ENCODE peak calls at places on chromosomes 16 and 17, in four cellular contexts. N, I, A and V are unnamed samples.

GRCh38 chr17:37187262-37187661 is 188.5 kb upstream of the C17orf78 start:
- DNase-seq in N (no peak), I (no peak), A (peak; percentile 22), V (no peak)

GRCh38 chr17:35895602-35896001 is 15.4 kb upstream of the CCL5 start:
- DNase-seq in N (no peak), I (no peak), A (peak; percentile 94), V (no peak)

GRCh38 chr17:49440581-49440980 is 25.9 kb upstream of the PHB1 start:
- DNase-seq in N (no peak), I (no peak), A (no peak), V (no peak)

GRCh38 chr16:23863511-23864422 is 28.0 kb downstream of the PRKCB start:
- DNase-seq in N (no peak), I (no peak), A (no peak), V (no peak)

GRCh38 chr17:42027961-42028790 is 8.3 kb downstream of the NKIRAS2 start:
- DNase-seq in N (no peak), I (no peak), A (no peak), V (no peak)

GRCh38 chr16:57807968-57808528 is 5.8 kb upstream of the KIFC3 start:
- DNase-seq in N (peak; percentile 90), I (no peak), A (peak; percentile 93), V (peak; percentile 58)

GRCh38 chr17:41906465-41907184 is 12.1 kb downstream of the ACLY start:
- DNase-seq in N (no peak), I (no peak), A (no peak), V (no peak)

GRCh38 chr16:2242598-2242997 is 6.4 kb downstream of the DNASE1L2 start:
- DNase-seq in N (no peak), I (no peak), A (no peak), V (no peak)

GRCh38 chr17:47117386-47117785 is 71.7 kb downstream of the CDC27 start:
- DNase-seq in N (no peak), I (no peak), A (no peak), V (no peak)

GRCh38 chr16:81610936-81611335 is 166.3 kb downstream of the CMIP start:
- DNase-seq in N (no peak), I (no peak), A (no peak), V (no peak)

GRCh38 chr17:68606451-68607307 is 5.5 kb upstream of the FAM20A start:
- DNase-seq in N (no peak), I (no peak), A (no peak), V (no peak)

DNA sequence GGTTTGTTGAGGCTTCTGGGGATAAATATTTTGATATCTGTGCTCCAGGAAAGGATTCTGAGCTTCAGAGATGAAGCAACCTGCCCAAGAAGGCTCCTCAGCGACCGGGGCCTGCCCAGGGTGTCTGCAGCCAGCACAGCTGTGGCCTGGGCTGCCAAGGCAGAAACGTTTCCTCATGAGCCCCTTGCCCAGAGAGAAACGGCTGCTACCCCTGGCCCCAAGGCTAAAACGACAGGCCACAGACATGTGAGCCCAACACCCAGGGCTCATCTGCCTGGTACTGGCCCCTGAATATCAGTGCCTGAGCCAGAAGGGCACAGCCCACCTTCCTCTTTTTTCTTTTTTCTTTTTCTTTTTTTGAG is 45.4 kb upstream of the RASD1 start:
- DNase-seq in N (no peak), I (no peak), A (no peak), V (no peak)
- H3K27ac ChIP-seq in N (no peak overlapping the region), I (no peak overlapping the region), A (peak overlapping the region; percentile 66), V (no peak overlapping the region)

GRCh38 chr17:538096-538973 is 176.3 kb downstream of the VPS53 start:
- DNase-seq in N (no peak), I (no peak), A (peak; percentile 67), V (no peak)
- H3K4me1 ChIP-seq in N (no peaks in the 10 kb centered on the region), I (no peaks in the 10 kb centered on the region), A (no peaks in the 10 kb centered on the region), V (no peaks in the 10 kb centered on the region)

GRCh38 chr16:3295209-3295608 is 10.0 kb downstream of the TIGD7 start:
- DNase-seq in N (no peak), I (no peak), A (no peak), V (no peak)

GRCh38 chr16:3295783-3296182 is 9.4 kb downstream of the TIGD7 start:
- DNase-seq in N (no peak), I (no peak), A (no peak), V (no peak)

GRCh38 chr16:3292604-3293003 is 9.3 kb downstream of the ZNF263 start:
- DNase-seq in N (no peak), I (no peak), A (no peak), V (no peak)

GRCh38 chr16:3285131-3285530 is 1.8 kb downstream of the ZNF263 start:
- DNase-seq in N (no peak), I (no peak), A (no peak), V (no peak)

DNA sequence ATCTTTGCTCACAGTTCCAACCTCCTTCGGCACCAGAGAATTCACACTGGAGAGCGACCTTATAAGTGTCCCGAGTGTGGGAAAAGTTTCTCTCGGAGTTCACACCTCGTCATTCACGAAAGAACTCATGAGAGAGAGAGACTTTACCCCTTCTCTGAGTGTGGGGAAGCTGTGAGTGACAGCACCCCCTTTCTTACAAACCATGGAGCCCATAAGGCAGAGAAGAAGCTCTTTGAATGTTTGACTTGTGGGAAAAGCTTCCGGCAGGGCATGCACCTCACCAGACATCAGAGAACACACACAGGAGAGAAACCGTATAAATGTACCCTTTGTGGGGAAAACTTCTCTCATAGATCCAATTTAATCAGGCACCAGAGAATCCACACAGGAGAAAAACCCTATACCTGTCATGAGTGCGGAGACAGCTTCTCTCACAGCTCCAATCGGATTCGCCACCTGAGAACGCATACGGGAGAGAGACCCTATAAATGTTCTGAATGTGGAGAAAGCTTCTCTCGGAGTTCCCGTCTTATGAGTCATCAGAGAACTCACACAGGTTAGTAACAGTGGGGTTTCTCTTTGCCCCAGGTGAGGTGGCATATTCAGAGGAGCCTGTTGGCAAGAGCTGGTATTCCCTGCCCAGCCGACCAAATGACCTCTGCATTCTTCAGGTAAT is 6.8 kb downstream of the ZNF263 start:
- DNase-seq in N (no peak), I (no peak), A (no peak), V (no peak)
- H3K36me3 ChIP-seq in N (peaks cover 32% of the 10 kb centered on the region), I (peaks cover 67% of the 10 kb centered on the region), A (peaks cover 25% of the 10 kb centered on the region), V (peaks cover 57% of the 10 kb centered on the region)

GRCh38 chr16:307691-308312 is 24.8 kb downstream of the PDIA2 start:
- DNase-seq in N (no peak), I (no peak), A (no peak), V (no peak)

GRCh38 chr16:309476-309875 is 26.5 kb downstream of the PDIA2 start:
- DNase-seq in N (no peak), I (no peak), A (no peak), V (no peak)

GRCh38 chr16:303760-304505 is 21.0 kb downstream of the PDIA2 start:
- DNase-seq in N (no peak), I (no peak), A (peak; percentile 17), V (no peak)

GRCh38 chr16:306911-307370 is 24.0 kb downstream of the PDIA2 start:
- DNase-seq in N (no peak), I (no peak), A (no peak), V (no peak)

DNA sequence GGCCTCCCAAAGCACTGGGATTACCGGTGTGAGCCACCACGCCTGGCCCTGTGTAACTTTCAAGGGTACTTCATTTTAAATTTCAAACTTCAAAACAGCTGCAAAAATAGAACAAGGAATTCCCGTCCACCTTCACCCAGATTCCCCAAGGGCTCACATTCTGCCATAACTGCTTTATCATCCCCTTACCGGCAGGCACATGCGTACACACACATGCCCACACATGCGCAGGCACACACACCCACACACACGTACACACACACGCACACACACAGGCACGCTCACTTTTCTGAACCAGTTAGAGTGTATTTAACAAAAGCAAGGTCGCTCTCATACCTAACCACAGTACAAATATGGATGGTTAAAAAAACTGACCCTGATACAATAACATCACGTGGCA is 23.0 kb downstream of the PDIA2 start:
- DNase-seq in N (no peak), I (no peak), A (no peak), V (no peak)
- H3K27ac ChIP-seq in N (no peak overlapping the region), I (no peak overlapping the region), A (no peak overlapping the region), V (no peak overlapping the region)